ENCODE peak calls at places on chromosome 5, in five cellular contexts. R, T, F, D and K are unnamed samples.

GRCh38 chr5:33299621-33300208 is 141.1 kb upstream of the TARS1 start:
- DNase-seq in R (no peak), T (peak), F (peak), D (no peak), K (no peak)

GRCh38 chr5:103624035-103624461 is 61.5 kb upstream of the NUDT12 start:
- DNase-seq in R (no peak), T (peak), F (no peak), D (no peak), K (no peak)

GRCh38 chr5:116389601-116390000 is 185.0 kb downstream of the SEMA6A start:
- DNase-seq in R (no peak), T (peak), F (no peak), D (no peak), K (no peak)

GRCh38 chr5:175695161-175696126 is 37.6 kb downstream of the HRH2 start:
- DNase-seq in R (no peak), T (no peak), F (no peak), D (no peak), K (no peak)

GRCh38 chr5:5141625-5142527 is 1.7 kb downstream of the ADAMTS16 start:
- DNase-seq in R (peak), T (peak), F (peak), D (peak), K (no peak)

GRCh38 chr5:98769006-98769255 is 4.5 kb upstream of the RGMB start:
- DNase-seq in R (no peak), T (no peak), F (no peak), D (no peak), K (no peak)

GRCh38 chr5:87246046-87246445 is 21.6 kb upstream of the RASA1 start:
- DNase-seq in R (no peak), T (peak), F (no peak), D (no peak), K (no peak)

GRCh38 chr5:99037668-99038067 is 108.9 kb upstream of the CHD1 start:
- DNase-seq in R (no peak), T (no peak), F (no peak), D (peak), K (no peak)

GRCh38 chr5:145752947-145753346 is 82.2 kb downstream of the PRELID2 start:
- DNase-seq in R (no peak), T (peak), F (no peak), D (no peak), K (no peak)

GRCh38 chr5:34570721-34571379 is 85.3 kb upstream of the RAI14 start:
- DNase-seq in R (no peak), T (peak), F (no peak), D (no peak), K (no peak)

GRCh38 chr5:41156739-41157138 is 56.6 kb downstream of the C6 start:
- DNase-seq in R (no peak), T (peak), F (peak), D (no peak), K (no peak)

GRCh38 chr5:100232730-100233129 is 302.4 kb upstream of the FAM174A start:
- DNase-seq in R (no peak), T (no peak), F (no peak), D (no peak), K (no peak)

GRCh38 chr5:27402828-27403227 is 364.4 kb upstream of the CDH9 start:
- DNase-seq in R (no peak), T (no peak), F (no peak), D (no peak), K (no peak)

GRCh38 chr5:59485104-59485503 is 408.4 kb downstream of the PDE4D start:
- DNase-seq in R (no peak), T (no peak), F (no peak), D (no peak), K (no peak)

GRCh38 chr5:118862596-118862995 is 125.8 kb downstream of the DTWD2 start:
- DNase-seq in R (no peak), T (peak), F (no peak), D (no peak), K (no peak)

GRCh38 chr5:176614805-176615478 is 5.0 kb upstream of the GPRIN1 start:
- DNase-seq in R (no peak), T (peak), F (no peak), D (no peak), K (no peak)

GRCh38 chr5:175748650-175749049 is 90.8 kb downstream of the HRH2 start:
- DNase-seq in R (no peak), T (no peak), F (no peak), D (no peak), K (no peak)

GRCh38 chr5:34736445-34737119 is 80.5 kb downstream of the RAI14 start:
- DNase-seq in R (no peak), T (peak), F (peak), D (peak), K (peak)

GRCh38 chr5:142325677-142326479 is 1.1 kb upstream of the SPRY4 start:
- DNase-seq in R (peak), T (peak), F (peak), D (peak), K (peak)

GRCh38 chr5:35416217-35416988 is 186.1 kb upstream of the PRLR start:
- DNase-seq in R (no peak), T (no peak), F (no peak), D (peak), K (no peak)

GRCh38 chr5:158023266-158023665 is 164.3 kb upstream of the CLINT1 start:
- DNase-seq in R (no peak), T (peak), F (no peak), D (no peak), K (no peak)

GRCh38 chr5:159448-160172 is 31.7 kb upstream of the LRRC14B start:
- DNase-seq in R (no peak), T (peak), F (no peak), D (no peak), K (no peak)

GRCh38 chr5:139670369-139671095 is 22.4 kb downstream of the CXXC5 start:
- DNase-seq in R (peak), T (no peak), F (no peak), D (peak), K (no peak)

GRCh38 chr5:37837101-37838032 is 2.5 kb downstream of the GDNF start:
- DNase-seq in R (peak), T (peak), F (peak), D (no peak), K (no peak)

GRCh38 chr5:122999947-123000563 is 36.5 kb downstream of the PPIC start:
- DNase-seq in R (peak), T (no peak), F (peak), D (peak), K (peak)

GRCh38 chr5:96562614-96563013 is 99.6 kb upstream of the CAST start:
- DNase-seq in R (no peak), T (peak), F (no peak), D (no peak), K (no peak)

GRCh38 chr5:149578896-149579295 is 2.4 kb upstream of the ARHGEF37 start:
- DNase-seq in R (no peak), T (no peak), F (no peak), D (no peak), K (no peak)

GRCh38 chr5:64165500-64166200 is at the start of gene RNF180:
- DNase-seq in R (no peak), T (no peak), F (peak), D (no peak), K (peak)

GRCh38 chr5:88425124-88425523 is 156.5 kb upstream of the TMEM161B start:
- DNase-seq in R (no peak), T (no peak), F (no peak), D (no peak), K (no peak)

GRCh38 chr5:171309276-171309525 is 153 bp downstream of the TLX3 start:
- DNase-seq in R (no peak), T (no peak), F (no peak), D (no peak), K (no peak)

DNA sequence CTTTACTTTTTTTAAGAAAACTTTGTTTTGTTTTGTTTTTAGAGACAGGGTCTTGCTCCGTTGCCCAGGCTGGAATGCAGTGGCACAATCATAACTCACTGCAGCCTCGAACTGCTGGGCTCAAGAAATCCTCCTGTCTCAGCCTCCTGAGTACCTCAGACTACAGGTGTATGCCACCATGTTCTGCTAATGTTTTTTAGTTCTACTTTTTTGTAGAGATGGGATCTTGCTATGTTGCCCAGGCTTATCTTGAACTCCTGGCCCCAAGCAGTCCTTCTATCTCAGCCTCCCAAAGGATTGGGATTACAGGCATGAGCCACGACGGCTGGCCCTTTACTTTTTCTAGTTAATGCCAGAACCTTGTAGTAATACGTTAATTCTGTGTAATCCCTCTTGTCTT is 36.0 kb downstream of the IPO11 start:
- DNase-seq in R (no peak), T (no peak), F (no peak), D (no peak), K (no peak)
- TF ChIP-seq MAFK in R (no peak), T (no peak), F (no peak), D (no peak), K (no peak)

GRCh38 chr5:15621094-15621493 is 121.1 kb downstream of the FBXL7 start:
- DNase-seq in R (no peak), T (peak), F (no peak), D (no peak), K (no peak)
- TF ChIP-seq MAFK in R (no peak), T (no peak), F (no peak), D (no peak), K (no peak)

DNA sequence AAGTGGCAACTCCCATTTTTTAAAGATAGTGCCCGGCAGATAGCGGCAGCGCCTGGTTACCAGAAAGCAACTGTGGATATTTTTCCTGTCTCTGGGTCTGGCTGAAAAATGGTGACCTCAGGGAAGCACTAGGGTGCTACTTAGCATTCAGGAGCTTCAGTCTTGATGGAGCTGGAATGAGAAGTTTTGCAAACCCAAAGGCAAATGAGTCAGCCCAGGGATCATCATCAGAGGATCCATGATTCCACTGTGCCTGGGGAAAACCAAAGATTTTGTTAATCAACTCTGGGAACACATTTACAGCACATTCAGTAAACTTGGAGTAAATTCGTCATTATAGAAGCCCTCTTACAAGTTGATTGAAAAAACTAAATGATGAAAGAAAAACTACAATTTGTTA is 26.7 kb downstream of the F2R start:
- DNase-seq in R (no peak), T (peak), F (no peak), D (no peak), K (no peak)
- TF ChIP-seq MAFK in R (no peak), T (no peak), F (no peak), D (no peak), K (no peak)

GRCh38 chr5:52769061-52769460 is 18.7 kb upstream of the ITGA1 start:
- DNase-seq in R (no peak), T (peak), F (no peak), D (no peak), K (no peak)

GRCh38 chr5:52772668-52773067 is 15.0 kb upstream of the ITGA1 start:
- DNase-seq in R (no peak), T (no peak), F (no peak), D (no peak), K (no peak)

GRCh38 chr5:52767766-52768480 is 19.8 kb upstream of the ITGA1 start:
- DNase-seq in R (no peak), T (no peak), F (no peak), D (no peak), K (no peak)

GRCh38 chr5:52771343-52772039 is 16.2 kb upstream of the ITGA1 start:
- DNase-seq in R (no peak), T (no peak), F (no peak), D (no peak), K (no peak)

GRCh38 chr5:52770287-52770939 is 17.3 kb upstream of the ITGA1 start:
- DNase-seq in R (no peak), T (no peak), F (no peak), D (no peak), K (no peak)
- TF ChIP-seq MAFK in R (no peak), T (no peak), F (no peak), D (no peak), K (no peak)

GRCh38 chr5:31157719-31158118 is 35.8 kb upstream of the CDH6 start:
- DNase-seq in R (no peak), T (peak), F (no peak), D (no peak), K (no peak)
- TF ChIP-seq MAFK in R (no peak), T (no peak), F (no peak), D (no peak), K (no peak)

GRCh38 chr5:6307304-6307703 is 71.0 kb downstream of the MED10 start:
- DNase-seq in R (no peak), T (no peak), F (no peak), D (no peak), K (no peak)

GRCh38 chr5:6308683-6309082 is 69.7 kb downstream of the MED10 start:
- DNase-seq in R (no peak), T (no peak), F (no peak), D (no peak), K (no peak)

GRCh38 chr5:6305821-6306220 is 72.5 kb downstream of the MED10 start:
- DNase-seq in R (no peak), T (no peak), F (no peak), D (no peak), K (no peak)

GRCh38 chr5:6311568-6312501 is 66.5 kb downstream of the MED10 start:
- DNase-seq in R (no peak), T (no peak), F (no peak), D (no peak), K (no peak)

DNA sequence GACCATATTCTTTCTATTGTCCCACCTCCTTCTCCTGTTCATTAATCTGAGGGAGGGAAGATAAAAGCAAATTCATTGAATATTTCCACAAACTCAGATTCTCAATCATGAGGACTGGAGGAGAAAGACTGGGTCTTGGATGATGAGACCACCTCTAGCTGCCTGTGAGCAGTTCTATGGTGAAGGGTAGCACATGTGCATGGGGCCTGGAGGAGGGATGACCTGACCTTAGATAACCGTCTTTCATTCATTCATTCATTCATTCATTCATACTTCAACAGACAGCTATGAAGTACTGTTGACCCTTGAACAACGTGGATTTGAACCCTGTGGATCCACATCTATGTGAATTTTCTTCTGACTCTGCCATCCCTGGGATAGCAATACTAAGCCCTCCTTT is 68.4 kb downstream of the MED10 start:
- DNase-seq in R (no peak), T (no peak), F (no peak), D (no peak), K (no peak)
- TF ChIP-seq MAFK in R (no peak), T (no peak), F (no peak), D (no peak), K (no peak)